ENCODE peak calls at places on chromosomes 7 and 10, in eight cellular contexts. One of them, this sample, is unnamed.

GRCh38 chr7:101058355-101058754 is 26.9 kb upstream of the TRIM56 start:
- DNase-seq in iPS-NIHi11: peak; percentile 86
- DNase-seq in gastrocnemius medialis: no peak
- DNase-seq in thoracic aorta: no peak
- DNase-seq in activated T-helper 1 cell treated with anti-CD3 and anti-CD28 coated beads, Interleukin-12 subunit alpha, Interleukin-12 subunit beta, Interleukin-2, Interleukin-4 antibody, amounts not matched to agents 30 ng/mL and 10 ng/mL and 1 ng/mL, durations not matched to agents 14 hours and 24 hours and 36 hours: peak; percentile 38
- DNase-seq in AML-193: peak; percentile 40
- DNase-seq in cortex of kidney: no peak
- DNase-seq in activated CD8-positive, alpha-beta T cell treated with anti-CD3 and anti-CD28 coated beads for 36 hours: peak; percentile 61
- DNase-seq in this sample: peak; percentile 10

GRCh38 chr10:68208424-68209042 is 23.4 kb downstream of the ATOH7 start:
- DNase-seq in iPS-NIHi11: peak; percentile 80
- DNase-seq in AML-193: peak; percentile 42
- DNase-seq in cortex of kidney: no peak
- DNase-seq in gastrocnemius medialis: no peak
- DNase-seq in activated CD8-positive, alpha-beta T cell treated with anti-CD3 and anti-CD28 coated beads for 36 hours: peak; percentile 50
- DNase-seq in thoracic aorta: no peak
- DNase-seq in activated T-helper 1 cell treated with anti-CD3 and anti-CD28 coated beads, Interleukin-12 subunit alpha, Interleukin-12 subunit beta, Interleukin-2, Interleukin-4 antibody, amounts not matched to agents 30 ng/mL and 10 ng/mL and 1 ng/mL, durations not matched to agents 14 hours and 24 hours and 36 hours: no peak
- DNase-seq in this sample: peak; percentile 12

GRCh38 chr7:116582164-116582732 is 57.4 kb downstream of the CAV1 start:
- DNase-seq in cortex of kidney: no peak
- DNase-seq in gastrocnemius medialis: no peak
- DNase-seq in AML-193: no peak
- DNase-seq in thoracic aorta: no peak
- DNase-seq in activated T-helper 1 cell treated with anti-CD3 and anti-CD28 coated beads, Interleukin-12 subunit alpha, Interleukin-12 subunit beta, Interleukin-2, Interleukin-4 antibody, amounts not matched to agents 30 ng/mL and 10 ng/mL and 1 ng/mL, durations not matched to agents 14 hours and 24 hours and 36 hours: no peak
- DNase-seq in iPS-NIHi11: no peak
- DNase-seq in activated CD8-positive, alpha-beta T cell treated with anti-CD3 and anti-CD28 coated beads for 36 hours: no peak
- DNase-seq in this sample: no peak

GRCh38 chr10:102020938-102021337 is 35.0 kb downstream of the ARMH3 start:
- DNase-seq in gastrocnemius medialis: no peak
- DNase-seq in thoracic aorta: no peak
- DNase-seq in AML-193: no peak
- DNase-seq in cortex of kidney: no peak
- DNase-seq in iPS-NIHi11: no peak
- DNase-seq in activated T-helper 1 cell treated with anti-CD3 and anti-CD28 coated beads, Interleukin-12 subunit alpha, Interleukin-12 subunit beta, Interleukin-2, Interleukin-4 antibody, amounts not matched to agents 30 ng/mL and 10 ng/mL and 1 ng/mL, durations not matched to agents 14 hours and 24 hours and 36 hours: peak; percentile 4
- DNase-seq in activated CD8-positive, alpha-beta T cell treated with anti-CD3 and anti-CD28 coated beads for 36 hours: peak; percentile 48
- DNase-seq in this sample: no peak

GRCh38 chr10:89470628-89471027 is 56.3 kb downstream of the IFIT5 start:
- DNase-seq in cortex of kidney: no peak
- DNase-seq in activated CD8-positive, alpha-beta T cell treated with anti-CD3 and anti-CD28 coated beads for 36 hours: no peak
- DNase-seq in iPS-NIHi11: no peak
- DNase-seq in AML-193: no peak
- DNase-seq in gastrocnemius medialis: no peak
- DNase-seq in thoracic aorta: no peak
- DNase-seq in activated T-helper 1 cell treated with anti-CD3 and anti-CD28 coated beads, Interleukin-12 subunit alpha, Interleukin-12 subunit beta, Interleukin-2, Interleukin-4 antibody, amounts not matched to agents 30 ng/mL and 10 ng/mL and 1 ng/mL, durations not matched to agents 14 hours and 24 hours and 36 hours: no peak
- DNase-seq in this sample: no peak

GRCh38 chr7:28768577-28769147 is 189.5 kb downstream of the TRIL start:
- DNase-seq in iPS-NIHi11: no peak
- DNase-seq in activated CD8-positive, alpha-beta T cell treated with anti-CD3 and anti-CD28 coated beads for 36 hours: no peak
- DNase-seq in cortex of kidney: no peak
- DNase-seq in activated T-helper 1 cell treated with anti-CD3 and anti-CD28 coated beads, Interleukin-12 subunit alpha, Interleukin-12 subunit beta, Interleukin-2, Interleukin-4 antibody, amounts not matched to agents 30 ng/mL and 10 ng/mL and 1 ng/mL, durations not matched to agents 14 hours and 24 hours and 36 hours: no peak
- DNase-seq in AML-193: no peak
- DNase-seq in gastrocnemius medialis: no peak
- DNase-seq in thoracic aorta: no peak
- DNase-seq in this sample: no peak

GRCh38 chr10:109647627-109648026 is 275.7 kb downstream of the XPNPEP1 start:
- DNase-seq in cortex of kidney: no peak
- DNase-seq in activated T-helper 1 cell treated with anti-CD3 and anti-CD28 coated beads, Interleukin-12 subunit alpha, Interleukin-12 subunit beta, Interleukin-2, Interleukin-4 antibody, amounts not matched to agents 30 ng/mL and 10 ng/mL and 1 ng/mL, durations not matched to agents 14 hours and 24 hours and 36 hours: no peak
- DNase-seq in thoracic aorta: no peak
- DNase-seq in AML-193: peak; percentile 1
- DNase-seq in iPS-NIHi11: no peak
- DNase-seq in activated CD8-positive, alpha-beta T cell treated with anti-CD3 and anti-CD28 coated beads for 36 hours: no peak
- DNase-seq in gastrocnemius medialis: no peak
- DNase-seq in this sample: no peak

GRCh38 chr7:25359471-25360059 is 131.3 kb upstream of the NPVF start:
- DNase-seq in cortex of kidney: no peak
- DNase-seq in activated CD8-positive, alpha-beta T cell treated with anti-CD3 and anti-CD28 coated beads for 36 hours: no peak
- DNase-seq in gastrocnemius medialis: no peak
- DNase-seq in iPS-NIHi11: no peak
- DNase-seq in thoracic aorta: no peak
- DNase-seq in activated T-helper 1 cell treated with anti-CD3 and anti-CD28 coated beads, Interleukin-12 subunit alpha, Interleukin-12 subunit beta, Interleukin-2, Interleukin-4 antibody, amounts not matched to agents 30 ng/mL and 10 ng/mL and 1 ng/mL, durations not matched to agents 14 hours and 24 hours and 36 hours: no peak
- DNase-seq in AML-193: no peak
- DNase-seq in this sample: no peak

GRCh38 chr10:115092258-115092554 is 959 bp upstream of the ATRNL1 start:
- DNase-seq in gastrocnemius medialis: no peak
- DNase-seq in iPS-NIHi11: no peak
- DNase-seq in activated T-helper 1 cell treated with anti-CD3 and anti-CD28 coated beads, Interleukin-12 subunit alpha, Interleukin-12 subunit beta, Interleukin-2, Interleukin-4 antibody, amounts not matched to agents 30 ng/mL and 10 ng/mL and 1 ng/mL, durations not matched to agents 14 hours and 24 hours and 36 hours: no peak
- DNase-seq in activated CD8-positive, alpha-beta T cell treated with anti-CD3 and anti-CD28 coated beads for 36 hours: no peak
- DNase-seq in thoracic aorta: no peak
- DNase-seq in AML-193: no peak
- DNase-seq in cortex of kidney: no peak
- DNase-seq in this sample: no peak

GRCh38 chr7:1192171-1192676 is 32.2 kb upstream of the ZFAND2A start:
- DNase-seq in cortex of kidney: no peak
- DNase-seq in gastrocnemius medialis: no peak
- DNase-seq in AML-193: peak; percentile 94
- DNase-seq in iPS-NIHi11: no peak
- DNase-seq in thoracic aorta: no peak
- DNase-seq in activated T-helper 1 cell treated with anti-CD3 and anti-CD28 coated beads, Interleukin-12 subunit alpha, Interleukin-12 subunit beta, Interleukin-2, Interleukin-4 antibody, amounts not matched to agents 30 ng/mL and 10 ng/mL and 1 ng/mL, durations not matched to agents 14 hours and 24 hours and 36 hours: peak; percentile 38
- DNase-seq in activated CD8-positive, alpha-beta T cell treated with anti-CD3 and anti-CD28 coated beads for 36 hours: peak; percentile 52
- DNase-seq in this sample: no peak

GRCh38 chr7:72753781-72754180 is 74.2 kb downstream of the TYW1B start:
- DNase-seq in iPS-NIHi11: no peak
- DNase-seq in activated CD8-positive, alpha-beta T cell treated with anti-CD3 and anti-CD28 coated beads for 36 hours: no peak
- DNase-seq in AML-193: no peak
- DNase-seq in thoracic aorta: no peak
- DNase-seq in activated T-helper 1 cell treated with anti-CD3 and anti-CD28 coated beads, Interleukin-12 subunit alpha, Interleukin-12 subunit beta, Interleukin-2, Interleukin-4 antibody, amounts not matched to agents 30 ng/mL and 10 ng/mL and 1 ng/mL, durations not matched to agents 14 hours and 24 hours and 36 hours: no peak
- DNase-seq in gastrocnemius medialis: no peak
- DNase-seq in cortex of kidney: no peak
- DNase-seq in this sample: no peak

GRCh38 chr7:153887756-153888591 is 164.2 kb upstream of the DPP6 start:
- DNase-seq in iPS-NIHi11: peak; percentile 11
- DNase-seq in gastrocnemius medialis: no peak
- DNase-seq in thoracic aorta: no peak
- DNase-seq in AML-193: no peak
- DNase-seq in activated T-helper 1 cell treated with anti-CD3 and anti-CD28 coated beads, Interleukin-12 subunit alpha, Interleukin-12 subunit beta, Interleukin-2, Interleukin-4 antibody, amounts not matched to agents 30 ng/mL and 10 ng/mL and 1 ng/mL, durations not matched to agents 14 hours and 24 hours and 36 hours: no peak
- DNase-seq in activated CD8-positive, alpha-beta T cell treated with anti-CD3 and anti-CD28 coated beads for 36 hours: no peak
- DNase-seq in cortex of kidney: no peak
- DNase-seq in this sample: no peak

GRCh38 chr10:44804661-44805060 is 106.5 kb upstream of the TMEM72 start:
- DNase-seq in activated CD8-positive, alpha-beta T cell treated with anti-CD3 and anti-CD28 coated beads for 36 hours: no peak
- DNase-seq in gastrocnemius medialis: no peak
- DNase-seq in activated T-helper 1 cell treated with anti-CD3 and anti-CD28 coated beads, Interleukin-12 subunit alpha, Interleukin-12 subunit beta, Interleukin-2, Interleukin-4 antibody, amounts not matched to agents 30 ng/mL and 10 ng/mL and 1 ng/mL, durations not matched to agents 14 hours and 24 hours and 36 hours: no peak
- DNase-seq in thoracic aorta: no peak
- DNase-seq in cortex of kidney: no peak
- DNase-seq in AML-193: no peak
- DNase-seq in iPS-NIHi11: no peak
- DNase-seq in this sample: no peak

GRCh38 chr10:5575482-5576153 is 50.9 kb downstream of the CALML3 start:
- DNase-seq in gastrocnemius medialis: no peak
- DNase-seq in AML-193: no peak
- DNase-seq in iPS-NIHi11: no peak
- DNase-seq in activated CD8-positive, alpha-beta T cell treated with anti-CD3 and anti-CD28 coated beads for 36 hours: no peak
- DNase-seq in cortex of kidney: no peak
- DNase-seq in thoracic aorta: no peak
- DNase-seq in activated T-helper 1 cell treated with anti-CD3 and anti-CD28 coated beads, Interleukin-12 subunit alpha, Interleukin-12 subunit beta, Interleukin-2, Interleukin-4 antibody, amounts not matched to agents 30 ng/mL and 10 ng/mL and 1 ng/mL, durations not matched to agents 14 hours and 24 hours and 36 hours: no peak
- DNase-seq in this sample: no peak

GRCh38 chr7:53789741-53790140 is 752.4 kb upstream of the VSTM2A start:
- DNase-seq in thoracic aorta: no peak
- DNase-seq in activated T-helper 1 cell treated with anti-CD3 and anti-CD28 coated beads, Interleukin-12 subunit alpha, Interleukin-12 subunit beta, Interleukin-2, Interleukin-4 antibody, amounts not matched to agents 30 ng/mL and 10 ng/mL and 1 ng/mL, durations not matched to agents 14 hours and 24 hours and 36 hours: no peak
- DNase-seq in iPS-NIHi11: no peak
- DNase-seq in AML-193: no peak
- DNase-seq in activated CD8-positive, alpha-beta T cell treated with anti-CD3 and anti-CD28 coated beads for 36 hours: no peak
- DNase-seq in cortex of kidney: no peak
- DNase-seq in gastrocnemius medialis: no peak
- DNase-seq in this sample: no peak

GRCh38 chr7:55533050-55533728 is 39.1 kb downstream of the VOPP1 start:
- DNase-seq in gastrocnemius medialis: peak; percentile 29
- DNase-seq in AML-193: peak; percentile 76
- DNase-seq in activated CD8-positive, alpha-beta T cell treated with anti-CD3 and anti-CD28 coated beads for 36 hours: peak; percentile 94
- DNase-seq in activated T-helper 1 cell treated with anti-CD3 and anti-CD28 coated beads, Interleukin-12 subunit alpha, Interleukin-12 subunit beta, Interleukin-2, Interleukin-4 antibody, amounts not matched to agents 30 ng/mL and 10 ng/mL and 1 ng/mL, durations not matched to agents 14 hours and 24 hours and 36 hours: peak; percentile 85
- DNase-seq in iPS-NIHi11: no peak
- DNase-seq in cortex of kidney: no peak
- DNase-seq in thoracic aorta: no peak
- DNase-seq in this sample: no peak

GRCh38 chr7:102097601-102098161 is 189.0 kb upstream of the SH2B2 start:
- DNase-seq in gastrocnemius medialis: no peak
- DNase-seq in thoracic aorta: no peak
- DNase-seq in cortex of kidney: no peak
- DNase-seq in iPS-NIHi11: no peak
- DNase-seq in AML-193: no peak
- DNase-seq in activated CD8-positive, alpha-beta T cell treated with anti-CD3 and anti-CD28 coated beads for 36 hours: no peak
- DNase-seq in activated T-helper 1 cell treated with anti-CD3 and anti-CD28 coated beads, Interleukin-12 subunit alpha, Interleukin-12 subunit beta, Interleukin-2, Interleukin-4 antibody, amounts not matched to agents 30 ng/mL and 10 ng/mL and 1 ng/mL, durations not matched to agents 14 hours and 24 hours and 36 hours: no peak
- DNase-seq in this sample: no peak

GRCh38 chr7:105656922-105657521 is 75.7 kb upstream of the EFCAB10 start:
- DNase-seq in AML-193: peak; percentile 34
- DNase-seq in activated CD8-positive, alpha-beta T cell treated with anti-CD3 and anti-CD28 coated beads for 36 hours: peak; percentile 81
- DNase-seq in iPS-NIHi11: peak; percentile 81
- DNase-seq in cortex of kidney: no peak
- DNase-seq in thoracic aorta: no peak
- DNase-seq in activated T-helper 1 cell treated with anti-CD3 and anti-CD28 coated beads, Interleukin-12 subunit alpha, Interleukin-12 subunit beta, Interleukin-2, Interleukin-4 antibody, amounts not matched to agents 30 ng/mL and 10 ng/mL and 1 ng/mL, durations not matched to agents 14 hours and 24 hours and 36 hours: peak; percentile 43
- DNase-seq in gastrocnemius medialis: no peak
- DNase-seq in this sample: no peak

GRCh38 chr7:21191317-21192073 is 236.4 kb upstream of the SP4 start:
- DNase-seq in activated T-helper 1 cell treated with anti-CD3 and anti-CD28 coated beads, Interleukin-12 subunit alpha, Interleukin-12 subunit beta, Interleukin-2, Interleukin-4 antibody, amounts not matched to agents 30 ng/mL and 10 ng/mL and 1 ng/mL, durations not matched to agents 14 hours and 24 hours and 36 hours: no peak
- DNase-seq in iPS-NIHi11: no peak
- DNase-seq in gastrocnemius medialis: no peak
- DNase-seq in AML-193: no peak
- DNase-seq in thoracic aorta: no peak
- DNase-seq in activated CD8-positive, alpha-beta T cell treated with anti-CD3 and anti-CD28 coated beads for 36 hours: no peak
- DNase-seq in cortex of kidney: no peak
- DNase-seq in this sample: no peak

GRCh38 chr7:1898628-1899185 is 228.6 kb downstream of the ELFN1 start:
- DNase-seq in cortex of kidney: no peak
- DNase-seq in gastrocnemius medialis: no peak
- DNase-seq in thoracic aorta: no peak
- DNase-seq in activated T-helper 1 cell treated with anti-CD3 and anti-CD28 coated beads, Interleukin-12 subunit alpha, Interleukin-12 subunit beta, Interleukin-2, Interleukin-4 antibody, amounts not matched to agents 30 ng/mL and 10 ng/mL and 1 ng/mL, durations not matched to agents 14 hours and 24 hours and 36 hours: no peak
- DNase-seq in activated CD8-positive, alpha-beta T cell treated with anti-CD3 and anti-CD28 coated beads for 36 hours: no peak
- DNase-seq in AML-193: no peak
- DNase-seq in iPS-NIHi11: no peak
- DNase-seq in this sample: no peak

GRCh38 chr10:22605168-22605567 is 109.2 kb downstream of the PIP4K2A start:
- DNase-seq in gastrocnemius medialis: no peak
- DNase-seq in AML-193: peak; percentile 91
- DNase-seq in thoracic aorta: no peak
- DNase-seq in activated T-helper 1 cell treated with anti-CD3 and anti-CD28 coated beads, Interleukin-12 subunit alpha, Interleukin-12 subunit beta, Interleukin-2, Interleukin-4 antibody, amounts not matched to agents 30 ng/mL and 10 ng/mL and 1 ng/mL, durations not matched to agents 14 hours and 24 hours and 36 hours: no peak
- DNase-seq in cortex of kidney: no peak
- DNase-seq in iPS-NIHi11: no peak
- DNase-seq in activated CD8-positive, alpha-beta T cell treated with anti-CD3 and anti-CD28 coated beads for 36 hours: no peak
- DNase-seq in this sample: no peak

GRCh38 chr7:121761399-121761798 is 111.6 kb upstream of the PTPRZ1 start:
- DNase-seq in gastrocnemius medialis: no peak
- DNase-seq in iPS-NIHi11: no peak
- DNase-seq in activated CD8-positive, alpha-beta T cell treated with anti-CD3 and anti-CD28 coated beads for 36 hours: no peak
- DNase-seq in AML-193: no peak
- DNase-seq in thoracic aorta: no peak
- DNase-seq in cortex of kidney: no peak
- DNase-seq in activated T-helper 1 cell treated with anti-CD3 and anti-CD28 coated beads, Interleukin-12 subunit alpha, Interleukin-12 subunit beta, Interleukin-2, Interleukin-4 antibody, amounts not matched to agents 30 ng/mL and 10 ng/mL and 1 ng/mL, durations not matched to agents 14 hours and 24 hours and 36 hours: no peak
- DNase-seq in this sample: no peak

GRCh38 chr7:114783413-114783812 is 138.5 kb upstream of the MDFIC start:
- DNase-seq in gastrocnemius medialis: no peak
- DNase-seq in AML-193: no peak
- DNase-seq in activated CD8-positive, alpha-beta T cell treated with anti-CD3 and anti-CD28 coated beads for 36 hours: no peak
- DNase-seq in thoracic aorta: no peak
- DNase-seq in iPS-NIHi11: no peak
- DNase-seq in cortex of kidney: no peak
- DNase-seq in activated T-helper 1 cell treated with anti-CD3 and anti-CD28 coated beads, Interleukin-12 subunit alpha, Interleukin-12 subunit beta, Interleukin-2, Interleukin-4 antibody, amounts not matched to agents 30 ng/mL and 10 ng/mL and 1 ng/mL, durations not matched to agents 14 hours and 24 hours and 36 hours: no peak
- DNase-seq in this sample: no peak

GRCh38 chr10:119679480-119679829 is 28.3 kb downstream of the BAG3 start:
- DNase-seq in gastrocnemius medialis: no peak
- DNase-seq in cortex of kidney: no peak
- DNase-seq in iPS-NIHi11: no peak
- DNase-seq in activated T-helper 1 cell treated with anti-CD3 and anti-CD28 coated beads, Interleukin-12 subunit alpha, Interleukin-12 subunit beta, Interleukin-2, Interleukin-4 antibody, amounts not matched to agents 30 ng/mL and 10 ng/mL and 1 ng/mL, durations not matched to agents 14 hours and 24 hours and 36 hours: no peak
- DNase-seq in AML-193: no peak
- DNase-seq in thoracic aorta: no peak
- DNase-seq in activated CD8-positive, alpha-beta T cell treated with anti-CD3 and anti-CD28 coated beads for 36 hours: no peak
- DNase-seq in this sample: no peak

GRCh38 chr10:127798116-127798515 is 61.1 kb downstream of the FOXI2 start:
- DNase-seq in activated CD8-positive, alpha-beta T cell treated with anti-CD3 and anti-CD28 coated beads for 36 hours: no peak
- DNase-seq in gastrocnemius medialis: no peak
- DNase-seq in activated T-helper 1 cell treated with anti-CD3 and anti-CD28 coated beads, Interleukin-12 subunit alpha, Interleukin-12 subunit beta, Interleukin-2, Interleukin-4 antibody, amounts not matched to agents 30 ng/mL and 10 ng/mL and 1 ng/mL, durations not matched to agents 14 hours and 24 hours and 36 hours: no peak
- DNase-seq in iPS-NIHi11: no peak
- DNase-seq in thoracic aorta: no peak
- DNase-seq in AML-193: no peak
- DNase-seq in cortex of kidney: no peak
- DNase-seq in this sample: no peak

GRCh38 chr10:77592946-77593636 is 44.5 kb downstream of the KCNMA1 start:
- DNase-seq in gastrocnemius medialis: peak; percentile 43
- DNase-seq in activated T-helper 1 cell treated with anti-CD3 and anti-CD28 coated beads, Interleukin-12 subunit alpha, Interleukin-12 subunit beta, Interleukin-2, Interleukin-4 antibody, amounts not matched to agents 30 ng/mL and 10 ng/mL and 1 ng/mL, durations not matched to agents 14 hours and 24 hours and 36 hours: no peak
- DNase-seq in iPS-NIHi11: no peak
- DNase-seq in cortex of kidney: no peak
- DNase-seq in thoracic aorta: peak; percentile 48
- DNase-seq in activated CD8-positive, alpha-beta T cell treated with anti-CD3 and anti-CD28 coated beads for 36 hours: no peak
- DNase-seq in AML-193: no peak
- DNase-seq in this sample: peak; percentile 10

GRCh38 chr10:35565602-35566061 is 39.5 kb upstream of the GJD4 start:
- DNase-seq in gastrocnemius medialis: no peak
- DNase-seq in thoracic aorta: no peak
- DNase-seq in iPS-NIHi11: no peak
- DNase-seq in activated T-helper 1 cell treated with anti-CD3 and anti-CD28 coated beads, Interleukin-12 subunit alpha, Interleukin-12 subunit beta, Interleukin-2, Interleukin-4 antibody, amounts not matched to agents 30 ng/mL and 10 ng/mL and 1 ng/mL, durations not matched to agents 14 hours and 24 hours and 36 hours: no peak
- DNase-seq in AML-193: no peak
- DNase-seq in activated CD8-positive, alpha-beta T cell treated with anti-CD3 and anti-CD28 coated beads for 36 hours: no peak
- DNase-seq in cortex of kidney: no peak
- DNase-seq in this sample: no peak

GRCh38 chr7:102469972-102470825 is 5.4 kb downstream of the LRWD1 start:
- DNase-seq in cortex of kidney: no peak
- DNase-seq in thoracic aorta: no peak
- DNase-seq in gastrocnemius medialis: peak; percentile 6
- DNase-seq in activated T-helper 1 cell treated with anti-CD3 and anti-CD28 coated beads, Interleukin-12 subunit alpha, Interleukin-12 subunit beta, Interleukin-2, Interleukin-4 antibody, amounts not matched to agents 30 ng/mL and 10 ng/mL and 1 ng/mL, durations not matched to agents 14 hours and 24 hours and 36 hours: no peak
- DNase-seq in AML-193: no peak
- DNase-seq in iPS-NIHi11: no peak
- DNase-seq in activated CD8-positive, alpha-beta T cell treated with anti-CD3 and anti-CD28 coated beads for 36 hours: no peak
- DNase-seq in this sample: no peak

GRCh38 chr10:1115262-1115955 is 59.2 kb downstream of the WDR37 start:
- DNase-seq in gastrocnemius medialis: no peak
- DNase-seq in activated CD8-positive, alpha-beta T cell treated with anti-CD3 and anti-CD28 coated beads for 36 hours: no peak
- DNase-seq in AML-193: no peak
- DNase-seq in thoracic aorta: no peak
- DNase-seq in iPS-NIHi11: no peak
- DNase-seq in cortex of kidney: no peak
- DNase-seq in activated T-helper 1 cell treated with anti-CD3 and anti-CD28 coated beads, Interleukin-12 subunit alpha, Interleukin-12 subunit beta, Interleukin-2, Interleukin-4 antibody, amounts not matched to agents 30 ng/mL and 10 ng/mL and 1 ng/mL, durations not matched to agents 14 hours and 24 hours and 36 hours: no peak
- DNase-seq in this sample: no peak

GRCh38 chr10:82234173-82234572 is 359.2 kb downstream of the NRG3 start:
- DNase-seq in activated T-helper 1 cell treated with anti-CD3 and anti-CD28 coated beads, Interleukin-12 subunit alpha, Interleukin-12 subunit beta, Interleukin-2, Interleukin-4 antibody, amounts not matched to agents 30 ng/mL and 10 ng/mL and 1 ng/mL, durations not matched to agents 14 hours and 24 hours and 36 hours: no peak
- DNase-seq in gastrocnemius medialis: no peak
- DNase-seq in iPS-NIHi11: no peak
- DNase-seq in cortex of kidney: no peak
- DNase-seq in thoracic aorta: no peak
- DNase-seq in AML-193: no peak
- DNase-seq in activated CD8-positive, alpha-beta T cell treated with anti-CD3 and anti-CD28 coated beads for 36 hours: no peak
- DNase-seq in this sample: no peak

GRCh38 chr10:52283174-52283573 is 30.9 kb upstream of the DKK1 start:
- DNase-seq in thoracic aorta: no peak
- DNase-seq in activated CD8-positive, alpha-beta T cell treated with anti-CD3 and anti-CD28 coated beads for 36 hours: no peak
- DNase-seq in gastrocnemius medialis: no peak
- DNase-seq in AML-193: no peak
- DNase-seq in cortex of kidney: no peak
- DNase-seq in iPS-NIHi11: no peak
- DNase-seq in activated T-helper 1 cell treated with anti-CD3 and anti-CD28 coated beads, Interleukin-12 subunit alpha, Interleukin-12 subunit beta, Interleukin-2, Interleukin-4 antibody, amounts not matched to agents 30 ng/mL and 10 ng/mL and 1 ng/mL, durations not matched to agents 14 hours and 24 hours and 36 hours: no peak
- DNase-seq in this sample: no peak